ENCODE peak calls at places on chromosomes 7 and 10, in five cellular contexts. B, W, L, Q and F are unnamed samples.

GRCh38 chr10:43785252-43785651 is 136.6 kb upstream of the ZNF32 start:
- DNase-seq in W (no peak), B (no peak), Q (no peak), L (no peak), F (no peak)

GRCh38 chr7:84729284-84729683 is 457.6 kb downstream of the SEMA3D start:
- DNase-seq in B (no peak), L (no peak), W (no peak), Q (peak), F (no peak)

GRCh38 chr7:124686543-124687161 is 78.9 kb downstream of the GPR37 start:
- DNase-seq in B (no peak), W (no peak), Q (no peak), L (no peak), F (no peak)

GRCh38 chr10:28800144-28800543 is 122.8 kb downstream of the BAMBI start:
- DNase-seq in L (no peak), Q (no peak), W (no peak), B (no peak), F (no peak)

GRCh38 chr10:22325272-22325947 is 4.5 kb downstream of the BMI1 start:
- DNase-seq in Q (peak), W (peak), B (peak), L (peak), F (peak)

GRCh38 chr10:681670-682318 is 7.7 kb downstream of the DIP2C start:
- DNase-seq in W (no peak), Q (peak), B (no peak), L (no peak), F (no peak)

GRCh38 chr7:113912881-113913280 is 5.9 kb downstream of the PPP1R3A start:
- DNase-seq in L (no peak), B (no peak), Q (no peak), W (no peak), F (no peak)

GRCh38 chr10:11750420-11750819 is 8.2 kb downstream of the ECHDC3 start:
- DNase-seq in B (no peak), W (no peak), Q (no peak), L (no peak), F (no peak)

GRCh38 chr10:82982110-82982608 is 1107.2 kb downstream of the NRG3 start:
- DNase-seq in W (no peak), B (no peak), Q (peak), L (no peak), F (no peak)

GRCh38 chr10:78852856-78853255 is 215.9 kb upstream of the ZMIZ1 start:
- DNase-seq in L (no peak), W (no peak), Q (no peak), B (no peak), F (no peak)

GRCh38 chr10:111151595-111151994 is 74.8 kb downstream of the ADRA2A start:
- DNase-seq in Q (no peak), W (no peak), B (no peak), L (no peak), F (no peak)

GRCh38 chr10:110845756-110846620 is 25.7 kb upstream of the PDCD4 start:
- DNase-seq in W (no peak), L (no peak), Q (no peak), B (no peak), F (no peak)

GRCh38 chr10:15427836-15428414 is 56.8 kb upstream of the FAM171A1 start:
- DNase-seq in Q (peak), B (no peak), W (no peak), L (no peak), F (no peak)

GRCh38 chr7:17640730-17641377 is 299.4 kb downstream of the SNX13 start:
- DNase-seq in B (no peak), L (peak), Q (no peak), W (no peak), F (no peak)

GRCh38 chr10:21020545-21020944 is 123.4 kb upstream of the NEBL start:
- DNase-seq in W (no peak), Q (no peak), B (no peak), L (peak), F (no peak)

GRCh38 chr10:132806126-132807061 is 20.4 kb upstream of the NKX6-2 start:
- DNase-seq in W (no peak), B (no peak), Q (no peak), L (no peak), F (no peak)

GRCh38 chr10:69914373-69915268 is 112.9 kb downstream of the COL13A1 start:
- DNase-seq in W (peak), B (peak), L (no peak), Q (peak), F (no peak)

GRCh38 chr7:112452102-112452888 is 2.0 kb downstream of the IFRD1 start:
- DNase-seq in W (no peak), Q (peak), B (no peak), L (no peak), F (no peak)

GRCh38 chr7:74429153-74429747 is 24.5 kb upstream of the GTF2IRD1 start:
- DNase-seq in W (no peak), Q (peak), L (no peak), B (no peak), F (no peak)